ENCODE peak calls at places on chromosomes 5 and 9, in six cellular contexts. One of them, this sample, is unnamed.

GRCh38 chr5:180343846-180344327 is 9.2 kb downstream of the GFPT2 start:
- ATAC-seq in A549: peak; percentile 54
- ATAC-seq in GM12878: no peak
- ATAC-seq in upper lobe of left lung: no peak
- ATAC-seq in K562: no peak
- ATAC-seq in HepG2: no peak
- ATAC-seq in this sample: peak; percentile 35

GRCh38 chr9:125649315-125649714 is 57.7 kb downstream of the MAPKAP1 start:
- ATAC-seq in HepG2: no peak
- ATAC-seq in A549: peak; percentile 79
- ATAC-seq in upper lobe of left lung: peak; percentile 78
- ATAC-seq in GM12878: peak; percentile 18
- ATAC-seq in K562: no peak
- ATAC-seq in this sample: no peak

GRCh38 chr9:34096751-34097150 is 29.7 kb downstream of the DCAF12 start:
- ATAC-seq in HepG2: no peak
- ATAC-seq in A549: no peak
- ATAC-seq in K562: no peak
- ATAC-seq in upper lobe of left lung: no peak
- ATAC-seq in GM12878: no peak
- ATAC-seq in this sample: no peak

GRCh38 chr9:116671605-116672004 is 15.5 kb upstream of the TRIM32 start:
- ATAC-seq in A549: no peak
- ATAC-seq in upper lobe of left lung: no peak
- ATAC-seq in HepG2: no peak
- ATAC-seq in GM12878: peak; percentile 79
- ATAC-seq in K562: no peak
- ATAC-seq in this sample: no peak

GRCh38 chr5:82159014-82159413 is 119.1 kb downstream of the RPS23 start:
- ATAC-seq in HepG2: no peak
- ATAC-seq in GM12878: no peak
- ATAC-seq in K562: no peak
- ATAC-seq in A549: peak; percentile 96
- ATAC-seq in upper lobe of left lung: no peak
- ATAC-seq in this sample: no peak

GRCh38 chr5:102294996-102295395 is 1.1 kb downstream of the SLCO4C1 start:
- ATAC-seq in upper lobe of left lung: no peak
- ATAC-seq in A549: no peak
- ATAC-seq in HepG2: no peak
- ATAC-seq in GM12878: no peak
- ATAC-seq in K562: no peak
- ATAC-seq in this sample: no peak

GRCh38 chr9:76023715-76024195 is 133.3 kb downstream of the PCSK5 start:
- ATAC-seq in A549: no peak
- ATAC-seq in HepG2: peak; percentile 54
- ATAC-seq in upper lobe of left lung: no peak
- ATAC-seq in GM12878: no peak
- ATAC-seq in K562: no peak
- ATAC-seq in this sample: no peak

GRCh38 chr9:127965953-127966352 is 14.8 kb downstream of the EEIG1 start:
- ATAC-seq in upper lobe of left lung: no peak
- ATAC-seq in GM12878: no peak
- ATAC-seq in K562: no peak
- ATAC-seq in HepG2: no peak
- ATAC-seq in A549: peak; percentile 15
- ATAC-seq in this sample: peak; percentile 6

GRCh38 chr5:69502375-69503143 is 10.0 kb downstream of the OCLN start:
- ATAC-seq in K562: no peak
- ATAC-seq in HepG2: no peak
- ATAC-seq in GM12878: peak; percentile 27
- ATAC-seq in upper lobe of left lung: peak; percentile 54
- ATAC-seq in A549: peak; percentile 50
- ATAC-seq in this sample: no peak

GRCh38 chr5:115417076-115417475 is 120.6 kb upstream of the CCDC112 start:
- ATAC-seq in A549: no peak
- ATAC-seq in GM12878: no peak
- ATAC-seq in K562: no peak
- ATAC-seq in upper lobe of left lung: no peak
- ATAC-seq in HepG2: no peak
- ATAC-seq in this sample: no peak

GRCh38 chr5:115414406-115415142 is 118.1 kb upstream of the CCDC112 start:
- ATAC-seq in A549: peak; percentile 32
- ATAC-seq in upper lobe of left lung: peak; percentile 89
- ATAC-seq in GM12878: peak; percentile 60
- ATAC-seq in HepG2: peak; percentile 26
- ATAC-seq in K562: no peak
- ATAC-seq in this sample: peak; percentile 89

GRCh38 chr5:115418788-115419187 is 122.3 kb upstream of the CCDC112 start:
- ATAC-seq in HepG2: no peak
- ATAC-seq in upper lobe of left lung: no peak
- ATAC-seq in K562: no peak
- ATAC-seq in A549: no peak
- ATAC-seq in GM12878: no peak
- ATAC-seq in this sample: no peak

GRCh38 chr5:115419794-115420585 is 123.5 kb upstream of the CCDC112 start:
- ATAC-seq in upper lobe of left lung: peak; percentile 65
- ATAC-seq in HepG2: no peak
- ATAC-seq in K562: no peak
- ATAC-seq in A549: peak; percentile 90
- ATAC-seq in GM12878: no peak
- ATAC-seq in this sample: peak; percentile 79

DNA sequence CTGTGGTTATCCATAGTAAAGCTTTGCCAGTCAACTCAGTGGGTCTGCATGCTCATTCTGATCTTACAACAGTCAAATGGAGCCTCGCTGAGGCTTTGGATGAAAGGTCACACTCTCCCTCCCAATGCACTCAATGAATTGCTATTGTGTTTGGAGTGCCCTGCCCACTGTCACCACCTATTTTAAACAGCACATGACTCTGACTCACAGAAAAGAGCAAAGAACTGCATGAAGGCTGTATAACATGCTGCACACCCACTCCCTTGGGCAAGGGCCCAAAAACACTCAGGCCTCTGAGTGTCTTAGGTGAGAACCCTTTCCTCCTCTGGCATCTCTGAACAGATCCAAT is 118.7 kb upstream of the CCDC112 start:
- ATAC-seq in upper lobe of left lung: peak; percentile 93
- ATAC-seq in HepG2: peak; percentile 77
- ATAC-seq in A549: peak; percentile 71
- ATAC-seq in GM12878: peak; percentile 84
- ATAC-seq in K562: no peak
- ATAC-seq in this sample: no peak
- TF ChIP-seq EP300 in upper lobe of left lung: no peak
- TF ChIP-seq EP300 in HepG2: no peak
- TF ChIP-seq EP300 in A549: no peak
- TF ChIP-seq EP300 in GM12878: no peak
- TF ChIP-seq EP300 in K562: no peak
- TF ChIP-seq EP300 in this sample: no peak

GRCh38 chr5:110790673-110791072 is 51.9 kb downstream of the SLC25A46 start:
- ATAC-seq in GM12878: no peak
- ATAC-seq in HepG2: no peak
- ATAC-seq in upper lobe of left lung: no peak
- ATAC-seq in A549: no peak
- ATAC-seq in K562: no peak
- ATAC-seq in this sample: no peak
- TF ChIP-seq CTCF in GM12878: no peak
- TF ChIP-seq CTCF in HepG2: no peak
- TF ChIP-seq CTCF in upper lobe of left lung: no peak
- TF ChIP-seq CTCF in A549: no peak
- TF ChIP-seq CTCF in K562: no peak
- TF ChIP-seq CTCF in this sample: peak; percentile 39

GRCh38 chr9:6412572-6413364 is at the start of gene UHRF2:
- ATAC-seq in A549: peak; percentile 98
- ATAC-seq in K562: peak; percentile 95
- ATAC-seq in upper lobe of left lung: peak; percentile 98
- ATAC-seq in GM12878: peak; percentile 90
- ATAC-seq in HepG2: peak; percentile 96
- ATAC-seq in this sample: peak; percentile 97
- TF ChIP-seq EP300 in A549: no peak
- TF ChIP-seq EP300 in K562: peak; percentile 20
- TF ChIP-seq EP300 in upper lobe of left lung: no peak
- TF ChIP-seq EP300 in GM12878: peak; percentile 71
- TF ChIP-seq EP300 in HepG2: no peak
- TF ChIP-seq EP300 in this sample: no peak

DNA sequence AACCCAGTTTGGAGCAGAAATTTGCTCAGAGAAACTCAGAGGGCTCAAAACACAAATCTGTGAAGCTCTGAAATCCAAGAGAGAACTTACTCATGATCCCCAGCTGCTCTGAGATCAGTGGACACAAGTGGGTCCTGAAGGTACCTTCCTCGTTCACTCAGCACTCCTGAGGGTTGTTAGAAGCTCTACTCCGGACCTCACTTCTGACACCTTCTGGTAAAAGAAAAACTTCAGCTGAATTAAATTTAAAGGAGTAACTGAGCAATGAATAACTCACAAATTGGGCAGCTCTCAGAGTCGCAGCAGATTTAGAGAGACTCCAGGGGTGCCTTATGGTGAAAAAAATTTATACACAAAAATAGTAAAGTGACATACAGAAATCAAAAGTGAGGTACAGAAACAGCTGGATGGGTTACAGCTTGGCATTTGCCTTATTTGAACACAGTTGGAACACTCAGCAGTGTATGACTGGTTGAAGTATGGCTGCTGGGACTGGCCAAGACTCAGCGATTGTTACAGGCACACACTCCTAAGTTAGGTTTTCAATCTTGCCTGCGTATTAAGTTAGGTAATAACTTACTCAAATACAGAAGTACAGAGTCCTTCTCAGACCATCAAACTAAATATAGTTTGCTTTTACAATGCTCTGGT is 32.5 kb downstream of the INSL4 start:
- ATAC-seq in K562: peak; percentile 64
- ATAC-seq in HepG2: peak; percentile 78
- ATAC-seq in GM12878: peak; percentile 79
- ATAC-seq in A549: peak; percentile 94
- ATAC-seq in upper lobe of left lung: no peak
- ATAC-seq in this sample: no peak
- TF ChIP-seq CTCF in K562: peak; percentile 11
- TF ChIP-seq CTCF in HepG2: peak; percentile 23
- TF ChIP-seq CTCF in GM12878: peak; percentile 17
- TF ChIP-seq CTCF in A549: peak; percentile 65
- TF ChIP-seq CTCF in upper lobe of left lung: no peak
- TF ChIP-seq CTCF in this sample: no peak

GRCh38 chr9:35727676-35728040 is 4.3 kb downstream of the TLN1 start:
- ATAC-seq in HepG2: no peak
- ATAC-seq in GM12878: no peak
- ATAC-seq in K562: no peak
- ATAC-seq in A549: no peak
- ATAC-seq in upper lobe of left lung: no peak
- ATAC-seq in this sample: no peak

GRCh38 chr9:35729101-35729500 is 2.9 kb downstream of the TLN1 start:
- ATAC-seq in K562: no peak
- ATAC-seq in HepG2: no peak
- ATAC-seq in upper lobe of left lung: no peak
- ATAC-seq in A549: no peak
- ATAC-seq in GM12878: no peak
- ATAC-seq in this sample: no peak

GRCh38 chr9:35729700-35730485 is 2.1 kb downstream of the TLN1 start:
- ATAC-seq in upper lobe of left lung: no peak
- ATAC-seq in GM12878: no peak
- ATAC-seq in K562: peak; percentile 43
- ATAC-seq in A549: peak; percentile 40
- ATAC-seq in HepG2: no peak
- ATAC-seq in this sample: no peak

GRCh38 chr9:35726876-35727438 is 5.0 kb downstream of the TLN1 start:
- ATAC-seq in upper lobe of left lung: no peak
- ATAC-seq in HepG2: peak; percentile 5
- ATAC-seq in K562: no peak
- ATAC-seq in GM12878: peak; percentile 80
- ATAC-seq in A549: peak; percentile 59
- ATAC-seq in this sample: peak; percentile 60

DNA sequence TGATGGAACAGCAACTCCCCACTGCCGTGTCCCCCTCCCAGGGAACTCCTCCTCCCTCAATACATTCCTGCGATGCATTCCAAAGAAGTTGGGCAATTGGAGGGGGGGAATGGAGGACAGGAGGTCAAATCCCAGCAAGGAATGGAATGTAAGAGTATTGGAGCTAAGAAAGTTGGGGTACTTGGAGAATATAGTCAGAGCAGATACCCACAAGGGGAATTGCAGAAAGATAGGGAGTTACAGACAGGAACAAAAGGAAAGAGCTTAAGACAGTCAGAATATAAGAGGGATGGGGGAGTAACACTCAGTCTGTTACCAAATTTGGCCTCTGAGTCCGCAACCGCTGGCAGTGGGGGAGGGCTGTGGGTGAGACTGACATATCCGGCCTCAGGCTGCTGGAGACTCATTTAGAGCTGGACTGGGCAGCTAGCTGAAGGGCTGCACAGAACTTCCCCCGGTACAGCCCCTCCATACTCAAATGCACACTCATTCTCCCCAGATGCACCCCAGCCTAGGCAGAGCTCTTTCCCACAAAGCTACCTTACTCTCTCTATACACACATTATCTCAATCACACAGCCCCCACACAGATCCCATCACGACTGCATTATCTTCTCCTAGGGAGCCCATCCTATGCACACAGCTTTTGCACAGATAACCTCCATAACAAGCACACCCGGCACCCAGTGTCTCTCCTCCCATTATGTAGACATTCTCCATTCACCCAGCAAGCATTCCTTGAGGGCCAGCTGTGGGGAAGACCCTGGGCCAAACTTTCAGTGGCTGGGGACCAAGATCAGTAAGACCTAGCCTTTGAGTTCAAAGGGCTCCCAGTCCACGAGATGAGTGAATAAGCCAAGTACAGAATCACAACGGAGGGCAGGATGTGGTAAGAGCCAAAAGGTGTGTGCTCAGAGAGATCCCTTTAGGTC is 3.7 kb downstream of the TLN1 start:
- ATAC-seq in K562: peak; percentile 48
- ATAC-seq in upper lobe of left lung: no peak
- ATAC-seq in GM12878: peak; percentile 41
- ATAC-seq in HepG2: peak; percentile 1
- ATAC-seq in A549: no peak
- ATAC-seq in this sample: peak; percentile 42
- TF ChIP-seq EP300 in K562: peak; percentile 88
- TF ChIP-seq EP300 in upper lobe of left lung: no peak
- TF ChIP-seq EP300 in GM12878: peak; percentile 52
- TF ChIP-seq EP300 in HepG2: peak; percentile 66
- TF ChIP-seq EP300 in A549: no peak
- TF ChIP-seq EP300 in this sample: no peak

GRCh38 chr5:157686841-157687554 is 15.7 kb downstream of the C5orf52 start:
- ATAC-seq in K562: no peak
- ATAC-seq in A549: no peak
- ATAC-seq in upper lobe of left lung: no peak
- ATAC-seq in HepG2: peak; percentile 62
- ATAC-seq in GM12878: no peak
- ATAC-seq in this sample: no peak

GRCh38 chr5:157690690-157691433 is 19.5 kb downstream of the C5orf52 start:
- ATAC-seq in HepG2: no peak
- ATAC-seq in A549: no peak
- ATAC-seq in upper lobe of left lung: no peak
- ATAC-seq in K562: no peak
- ATAC-seq in GM12878: no peak
- ATAC-seq in this sample: no peak

GRCh38 chr5:157689942-157690689 is 18.8 kb downstream of the C5orf52 start:
- ATAC-seq in HepG2: peak; percentile 79
- ATAC-seq in GM12878: peak; percentile 97
- ATAC-seq in K562: no peak
- ATAC-seq in upper lobe of left lung: peak; percentile 46
- ATAC-seq in A549: no peak
- ATAC-seq in this sample: no peak
- TF ChIP-seq CTCF in HepG2: no peak
- TF ChIP-seq CTCF in GM12878: peak; percentile 26
- TF ChIP-seq CTCF in K562: no peak
- TF ChIP-seq CTCF in upper lobe of left lung: no peak
- TF ChIP-seq CTCF in A549: no peak
- TF ChIP-seq CTCF in this sample: no peak

This sample was measured in gastroesophageal sphincter.